ENCODE peak calls at places on chromosomes 13 and 19, in four cellular contexts. Q, G, J and F are unnamed samples.

GRCh38 chr13:73329355-73329754 is 270.6 kb downstream of the KLF5 start:
- DNase-seq in Q (no peak), G (no peak), J (no peak), F (no peak)

GRCh38 chr13:112975401-112975939 is 6.5 kb downstream of the MCF2L start:
- DNase-seq in Q (no peak), G (no peak), J (no peak), F (no peak)

GRCh38 chr13:35468195-35468594 is 8.3 kb downstream of the MAB21L1 start:
- DNase-seq in Q (no peak), G (no peak), J (no peak), F (no peak)

GRCh38 chr19:42216653-42217521 is 590 bp downstream of the DEDD2 start:
- DNase-seq in Q (peak), G (no peak), J (peak), F (peak)

GRCh38 chr13:43229506-43229905 is 206.1 kb downstream of the DNAJC15 start:
- DNase-seq in Q (no peak), G (no peak), J (no peak), F (no peak)

GRCh38 chr19:4473708-4474503 is 1.8 kb downstream of the HDGFL2 start:
- DNase-seq in Q (no peak), G (peak), J (no peak), F (no peak)

GRCh38 chr13:109400192-109400591 is 386.2 kb downstream of the IRS2 start:
- DNase-seq in Q (peak), G (no peak), J (no peak), F (no peak)

GRCh38 chr19:47471733-47472457 is at the start of gene SLC8A2:
- DNase-seq in Q (no peak), G (peak), J (peak), F (no peak)

GRCh38 chr13:99316657-99317244 is 9.6 kb upstream of the GPR183 start:
- DNase-seq in Q (peak), G (no peak), J (no peak), F (no peak)

GRCh38 chr19:10766681-10767201 is 48.9 kb downstream of the DNM2 start:
- DNase-seq in Q (no peak), G (no peak), J (no peak), F (no peak)